ENCODE peak calls at places on chromosomes 12 and 14, in seven cellular contexts. W is MM.1S, U is left lung, M is HFF-Myc, D is heart left ventricle, O is transverse colon, B is GM12864. H is an unnamed sample.

GRCh38 chr12:100717733-100718067 is 76.9 kb upstream of the ANO4 start:
- DNase-seq in U (no peak), D (no peak), W (no peak), B (no peak), O (no peak), M (no peak), H (no peak)

GRCh38 chr12:77946541-77947021 is 115.9 kb downstream of the NAV3 start:
- DNase-seq in O (no peak), D (no peak), B (no peak), W (no peak), U (no peak), M (no peak), H (no peak)

GRCh38 chr12:54047160-54047963 is 6.3 kb upstream of the HOXC4 start:
- DNase-seq in B (no peak), M (no peak), O (no peak), U (no peak), D (no peak), W (no peak), H (no peak)

GRCh38 chr12:67068773-67069450 is 200.2 kb upstream of the CAND1 start:
- DNase-seq in U (peak), D (no peak), W (peak), B (no peak), O (peak), M (no peak), H (peak)

GRCh38 chr12:4273651-4274395 is at the start of gene CCND2:
- DNase-seq in M (no peak), O (peak), D (peak), W (peak), B (no peak), U (peak), H (peak)

GRCh38 chr12:94641283-94641682 is 9.1 kb downstream of the TMCC3 start:
- DNase-seq in D (no peak), O (no peak), U (no peak), B (no peak), W (no peak), M (no peak), H (no peak)

GRCh38 chr14:35016568-35016967 is 29.5 kb upstream of the FAM177A1 start:
- DNase-seq in D (no peak), B (no peak), O (no peak), W (no peak), M (no peak), U (no peak), H (no peak)

GRCh38 chr12:96534339-96534738 is 45.0 kb downstream of the CFAP54 start:
- DNase-seq in D (no peak), O (no peak), W (no peak), M (no peak), U (no peak), B (no peak), H (no peak)

GRCh38 chr14:50257728-50258127 is 26.4 kb upstream of the SOS2 start:
- DNase-seq in O (no peak), U (no peak), W (no peak), D (no peak), B (no peak), M (no peak), H (no peak)

GRCh38 chr12:102568151-102568815 is 87.9 kb upstream of the IGF1 start:
- DNase-seq in D (no peak), O (no peak), M (no peak), W (no peak), B (no peak), U (no peak), H (no peak)

GRCh38 chr14:98953544-98954346 is 318.3 kb downstream of the BCL11B start:
- DNase-seq in M (no peak), B (no peak), U (no peak), W (no peak), D (no peak), O (peak), H (no peak)

GRCh38 chr12:49017764-49018281 is 753 bp downstream of the PRKAG1 start:
- DNase-seq in D (peak), W (no peak), M (no peak), B (no peak), U (no peak), O (no peak), H (peak)

GRCh38 chr12:49019120-49019430 is 499 bp upstream of the PRKAG1 start:
- DNase-seq in W (no peak), D (no peak), M (no peak), U (no peak), O (no peak), B (no peak), H (no peak)

GRCh38 chr12:49020441-49020840 is 1.9 kb upstream of the PRKAG1 start:
- DNase-seq in D (no peak), W (no peak), O (peak), M (no peak), B (no peak), U (no peak), H (no peak)

GRCh38 chr12:49019435-49020317 is 1.1 kb upstream of the PRKAG1 start:
- DNase-seq in O (peak), M (no peak), B (peak), D (no peak), W (peak), U (no peak), H (peak)

DNA sequence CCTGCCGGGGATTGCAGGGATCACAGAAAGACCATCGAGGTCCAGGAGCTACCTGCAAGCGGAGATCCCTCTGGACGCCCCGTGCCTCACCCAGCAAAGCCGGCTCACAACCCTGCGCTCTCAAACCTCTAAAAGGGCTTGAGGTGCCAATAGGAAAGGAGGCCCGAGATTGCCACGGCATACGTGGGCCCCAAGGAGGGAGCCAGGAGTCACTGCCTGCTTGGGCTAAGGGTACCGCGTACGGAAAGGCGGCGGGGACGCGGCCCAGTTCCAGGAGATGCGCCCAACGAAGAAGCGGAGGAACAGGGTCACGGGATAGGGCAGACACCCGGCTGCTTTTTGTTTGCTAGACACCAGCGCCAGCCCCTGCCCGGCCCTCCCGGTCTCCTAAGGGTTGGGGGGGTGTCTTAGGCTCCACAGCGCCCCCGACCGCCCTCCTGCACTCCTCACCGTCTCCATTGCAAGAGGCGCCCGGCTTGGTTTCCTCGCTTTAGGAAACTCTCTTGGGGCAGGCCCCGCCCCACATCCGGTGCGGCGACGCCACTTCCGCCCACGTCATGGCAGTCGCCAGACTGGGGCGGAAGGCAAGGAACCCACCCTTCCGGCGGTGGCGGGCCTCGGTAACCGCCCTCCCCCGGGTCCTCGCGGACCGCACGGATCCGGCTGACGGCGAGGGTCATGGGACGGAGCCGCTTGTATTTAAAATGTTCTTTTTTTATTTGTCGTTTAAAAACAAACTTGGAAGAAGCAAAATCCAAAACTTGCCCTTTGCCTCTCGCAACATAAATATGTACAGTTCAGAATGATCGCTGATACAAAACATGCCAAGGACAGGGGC is at the start of gene PRKAG1:
- DNase-seq in O (peak), B (peak), D (peak), M (peak), U (peak), W (peak), H (peak)
- TF ChIP-seq CTCF in O (no peak), B (peak), D (peak), M (peak), U (peak), W (peak), H (peak)

DNA sequence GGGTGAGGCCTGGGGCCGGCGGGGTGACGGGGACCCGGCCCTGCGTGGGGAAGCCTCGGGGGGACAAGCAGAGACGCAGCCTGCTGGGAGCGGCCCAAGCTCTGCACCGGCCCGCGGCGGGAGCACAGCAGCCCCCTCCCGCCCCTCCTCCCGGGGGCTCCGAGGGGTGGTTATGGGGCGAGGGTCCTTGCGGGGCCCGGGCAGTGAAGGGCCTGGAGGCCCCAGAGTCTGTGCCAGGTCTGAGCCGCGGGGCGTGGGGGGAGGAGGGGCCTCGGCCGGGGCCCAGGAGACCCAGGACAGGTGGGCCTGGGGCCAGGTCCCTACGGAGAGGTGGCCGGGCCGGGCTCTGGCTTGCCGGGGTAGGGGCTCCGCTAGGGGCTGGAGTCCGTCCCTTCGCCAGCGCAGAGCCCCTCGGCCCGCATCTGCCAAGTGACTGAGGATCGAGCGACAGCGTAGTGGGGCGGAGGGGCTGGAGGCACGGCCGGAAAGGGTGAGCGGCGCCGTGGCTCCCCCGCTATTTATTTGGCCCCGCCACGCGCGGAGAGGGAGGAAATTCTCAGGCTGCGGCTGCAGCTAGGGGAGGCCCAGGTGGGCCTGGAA is 498 bp downstream of the TMEM121 start:
- DNase-seq in U (peak), B (no peak), M (no peak), O (no peak), D (no peak), W (no peak), H (no peak)
- H3K4me3 ChIP-seq in U (peak), B (no peak), M (peak), O (peak), D (peak), W (peak), H (peak)

GRCh38 chr12:127690161-127690560 is 576.8 kb upstream of the TMEM132C start:
- DNase-seq in D (no peak), M (no peak), O (no peak), B (no peak), U (no peak), W (no peak), H (no peak)
- TF ChIP-seq CTCF in D (peak), M (peak), O (no peak), B (no peak), U (no peak), W (peak), H (no peak)

DNA sequence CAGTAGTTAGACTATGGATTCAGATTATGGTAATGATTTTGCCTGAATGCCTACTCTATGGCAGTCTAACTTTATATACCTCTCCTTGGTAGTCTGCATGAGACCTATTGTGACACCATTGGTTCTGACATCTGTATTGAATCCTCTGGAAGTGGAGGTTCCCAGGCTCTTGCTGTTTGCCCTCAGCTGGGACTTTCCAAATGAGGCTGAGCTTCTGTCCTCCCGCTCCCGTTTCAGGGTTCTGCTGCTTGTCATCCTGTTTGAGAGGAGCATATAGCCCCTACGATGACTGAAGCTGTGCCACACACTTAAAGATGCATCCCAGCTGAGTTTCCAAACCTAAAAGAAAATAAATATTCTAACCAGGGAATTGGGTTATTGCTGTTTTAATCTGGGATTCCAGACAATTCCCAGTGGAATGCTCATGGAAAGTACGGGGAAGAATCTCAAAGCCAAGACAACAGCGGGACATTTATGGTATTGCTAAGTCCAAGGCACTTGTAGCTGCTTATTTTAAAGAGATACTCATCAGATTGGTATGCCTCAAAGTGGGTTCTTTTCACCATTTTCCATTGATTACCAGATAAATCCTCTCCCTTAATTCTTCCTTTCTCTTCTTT is 105.9 kb downstream of the ETV6 start:
- DNase-seq in U (no peak), M (no peak), D (no peak), O (no peak), W (no peak), B (no peak), H (no peak)
- H3K4me3 ChIP-seq in U (no peak), M (no peak), D (no peak), O (no peak), W (no peak), B (no peak), H (no peak)

GRCh38 chr12:5969974-5970690 is 25.1 kb upstream of the ANO2 start:
- DNase-seq in U (no peak), W (no peak), O (no peak), B (no peak), M (no peak), D (no peak), H (no peak)
- TF ChIP-seq CTCF in U (no peak), W (no peak), O (no peak), B (no peak), M (peak), D (no peak), H (no peak)

DNA sequence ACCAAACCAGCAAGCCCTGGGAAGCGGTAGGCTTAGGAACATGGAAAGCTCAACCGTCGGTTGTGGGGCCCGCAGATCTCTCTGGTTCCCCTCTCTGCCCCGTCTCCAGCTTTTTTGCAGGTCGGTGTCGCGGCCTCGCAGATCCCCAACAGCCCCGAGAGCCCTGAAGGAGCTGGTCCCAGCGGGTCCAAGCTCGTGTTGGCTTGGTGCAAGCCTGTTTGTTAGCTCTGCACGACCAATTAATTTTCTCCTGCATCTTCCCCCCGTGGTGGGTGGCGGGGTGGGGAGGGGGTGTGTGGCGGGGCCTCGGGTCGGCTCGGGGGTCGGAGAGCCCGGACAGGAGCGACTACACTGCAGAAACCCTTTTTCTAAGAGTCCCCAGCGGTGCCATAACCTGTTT is 449 bp upstream of the SLC24A4 start:
- DNase-seq in M (no peak), D (no peak), O (no peak), U (no peak), W (no peak), B (no peak), H (no peak)
- H3K4me3 ChIP-seq in M (no peak), D (peak), O (peak), U (no peak), W (no peak), B (no peak), H (no peak)

DNA sequence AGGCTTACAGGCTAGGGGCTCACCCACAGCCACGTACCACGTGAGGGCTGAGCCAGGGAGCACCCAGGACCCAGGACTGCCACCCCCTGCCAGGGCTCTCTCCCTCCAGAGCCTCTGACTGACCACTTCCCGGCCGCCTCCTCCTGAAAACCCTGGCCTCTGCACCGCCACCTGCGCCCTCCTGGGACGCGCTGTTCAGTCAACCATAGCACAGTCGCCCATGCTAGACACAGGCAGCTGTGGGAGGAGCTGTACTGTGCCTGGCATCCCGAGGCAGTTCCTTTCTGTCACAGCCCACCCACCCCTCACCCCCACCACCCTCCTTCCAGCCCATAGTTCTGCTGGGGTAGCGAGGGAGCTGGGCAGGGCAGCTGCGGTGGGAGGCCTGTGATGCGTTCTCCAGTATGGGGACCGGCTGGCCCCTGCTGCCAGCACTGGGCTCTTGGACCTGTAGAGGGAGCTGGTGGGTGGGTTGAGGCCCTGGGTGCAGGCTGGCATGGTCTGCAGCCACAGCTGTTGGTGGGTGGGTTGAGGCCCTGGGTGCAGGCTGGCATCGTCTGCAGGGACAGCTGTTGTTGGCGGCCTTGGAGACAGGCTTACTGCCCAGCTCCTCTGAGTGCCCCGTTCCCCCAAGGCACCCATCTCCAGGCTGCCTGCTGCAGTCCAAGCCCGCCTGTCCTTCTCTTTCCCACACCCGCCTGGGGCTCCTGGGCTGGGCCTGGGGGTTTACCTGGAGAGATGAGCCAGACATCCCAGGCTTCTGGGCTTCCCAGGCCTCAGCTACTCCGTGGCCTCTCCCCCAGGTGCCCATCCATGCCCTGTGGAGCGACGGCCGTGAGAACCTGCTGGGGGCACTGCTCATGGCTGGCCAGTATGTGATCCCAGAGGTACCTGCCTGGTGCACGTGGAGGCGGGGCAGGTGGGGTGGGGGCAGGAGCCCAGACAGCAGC is 11.5 kb downstream of the ASPG start:
- DNase-seq in D (no peak), O (peak), U (peak), M (no peak), W (no peak), B (no peak), H (no peak)
- TF ChIP-seq CTCF in D (no peak), O (no peak), U (no peak), M (no peak), W (no peak), B (no peak), H (no peak)

DNA sequence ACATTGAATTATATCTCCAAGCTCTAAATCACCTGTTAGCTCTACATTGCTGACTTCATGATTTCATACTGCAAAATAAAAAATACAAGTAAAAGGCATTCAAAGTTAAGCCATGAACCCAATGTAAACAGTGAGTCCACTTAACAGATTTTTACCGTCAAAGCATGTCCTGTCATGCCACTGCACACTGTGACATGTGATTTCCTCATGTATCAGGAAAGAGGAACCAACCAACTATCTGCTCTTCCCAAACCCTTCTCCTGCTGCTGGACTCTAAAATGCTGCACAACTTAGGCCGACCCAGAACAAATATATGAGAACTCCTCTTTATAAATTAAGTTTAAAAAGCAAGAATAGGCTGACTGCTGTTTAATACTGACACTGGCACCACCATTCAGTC is 37.5 kb downstream of the TM7SF3 start:
- DNase-seq in D (no peak), M (no peak), B (no peak), O (no peak), W (no peak), U (no peak), H (no peak)
- H3K4me3 ChIP-seq in D (no peak), M (no peak), B (no peak), O (no peak), W (no peak), U (no peak), H (no peak)